ENCODE peak calls at places on chromosomes 3 and 15, in ten cellular contexts. One of them, this sample, is unnamed. For H3K27me3, the result is how much of the 10 kb centered on the place peaks cover.

GRCh38 chr3:8110966-8111798 is 390.4 kb upstream of the LMCD1 start:
- DNase-seq in sigmoid colon: no peak
- DNase-seq in lung: peak
- DNase-seq in ovary: peak
- DNase-seq in heart left ventricle: peak
- DNase-seq in NT2/D1: peak
- DNase-seq in testis: peak
- DNase-seq in Peyer's patch: no peak
- DNase-seq in brain microvascular endothelial cell: peak
- DNase-seq in prostate gland: peak
- DNase-seq in this sample: no peak

GRCh38 chr3:101567528-101568317 is 6.1 kb downstream of the TRMT10C start:
- DNase-seq in sigmoid colon: no peak
- DNase-seq in lung: no peak
- DNase-seq in ovary: no peak
- DNase-seq in heart left ventricle: no peak
- DNase-seq in NT2/D1: no peak
- DNase-seq in testis: no peak
- DNase-seq in Peyer's patch: no peak
- DNase-seq in brain microvascular endothelial cell: no peak
- DNase-seq in prostate gland: no peak
- DNase-seq in this sample: no peak

GRCh38 chr3:42850263-42850662 is 25.4 kb downstream of the CYP8B1 start:
- DNase-seq in sigmoid colon: no peak
- DNase-seq in lung: no peak
- DNase-seq in ovary: no peak
- DNase-seq in heart left ventricle: no peak
- DNase-seq in NT2/D1: no peak
- DNase-seq in testis: no peak
- DNase-seq in Peyer's patch: no peak
- DNase-seq in brain microvascular endothelial cell: no peak
- DNase-seq in prostate gland: no peak
- DNase-seq in this sample: no peak

GRCh38 chr3:31159331-31160039 is 265.0 kb upstream of the GADL1 start:
- DNase-seq in sigmoid colon: no peak
- DNase-seq in lung: no peak
- DNase-seq in ovary: no peak
- DNase-seq in heart left ventricle: no peak
- DNase-seq in NT2/D1: no peak
- DNase-seq in testis: no peak
- DNase-seq in Peyer's patch: no peak
- DNase-seq in brain microvascular endothelial cell: no peak
- DNase-seq in prostate gland: no peak
- DNase-seq in this sample: no peak

GRCh38 chr3:115381573-115381912 is 234.5 kb upstream of the ZBTB20 start:
- DNase-seq in sigmoid colon: no peak
- DNase-seq in lung: no peak
- DNase-seq in ovary: no peak
- DNase-seq in heart left ventricle: peak
- DNase-seq in NT2/D1: no peak
- DNase-seq in testis: peak
- DNase-seq in Peyer's patch: no peak
- DNase-seq in brain microvascular endothelial cell: no peak
- DNase-seq in prostate gland: no peak
- DNase-seq in this sample: no peak

GRCh38 chr15:20341901-20342605 is 199.5 kb downstream of the GOLGA6L6 start:
- DNase-seq in sigmoid colon: peak
- DNase-seq in lung: peak
- DNase-seq in ovary: peak
- DNase-seq in heart left ventricle: peak
- DNase-seq in NT2/D1: no peak
- DNase-seq in testis: no peak
- DNase-seq in Peyer's patch: peak
- DNase-seq in brain microvascular endothelial cell: peak
- DNase-seq in prostate gland: peak
- DNase-seq in this sample: no peak

GRCh38 chr15:53401503-53401902 is 358.0 kb downstream of the WDR72 start:
- DNase-seq in sigmoid colon: no peak
- DNase-seq in lung: no peak
- DNase-seq in ovary: no peak
- DNase-seq in heart left ventricle: no peak
- DNase-seq in NT2/D1: no peak
- DNase-seq in testis: no peak
- DNase-seq in Peyer's patch: no peak
- DNase-seq in brain microvascular endothelial cell: no peak
- DNase-seq in prostate gland: no peak
- DNase-seq in this sample: no peak

GRCh38 chr15:37698679-37699078 is 235.8 kb upstream of the TMCO5A start:
- DNase-seq in sigmoid colon: no peak
- DNase-seq in lung: no peak
- DNase-seq in ovary: no peak
- DNase-seq in heart left ventricle: no peak
- DNase-seq in NT2/D1: no peak
- DNase-seq in testis: no peak
- DNase-seq in Peyer's patch: no peak
- DNase-seq in brain microvascular endothelial cell: peak
- DNase-seq in prostate gland: no peak
- DNase-seq in this sample: no peak

GRCh38 chr3:9898467-9899229 is 4.0 kb upstream of the IL17RE start:
- DNase-seq in sigmoid colon: no peak
- DNase-seq in lung: no peak
- DNase-seq in ovary: no peak
- DNase-seq in heart left ventricle: no peak
- DNase-seq in NT2/D1: no peak
- DNase-seq in testis: no peak
- DNase-seq in Peyer's patch: no peak
- DNase-seq in brain microvascular endothelial cell: no peak
- DNase-seq in prostate gland: no peak
- DNase-seq in this sample: no peak

GRCh38 chr15:92787116-92787515 is 113.0 kb upstream of the CHD2 start:
- DNase-seq in sigmoid colon: no peak
- DNase-seq in lung: no peak
- DNase-seq in ovary: no peak
- DNase-seq in heart left ventricle: no peak
- DNase-seq in NT2/D1: no peak
- DNase-seq in testis: no peak
- DNase-seq in Peyer's patch: no peak
- DNase-seq in brain microvascular endothelial cell: no peak
- DNase-seq in prostate gland: no peak
- DNase-seq in this sample: no peak

GRCh38 chr3:177574232-177574856 is 377.1 kb upstream of the TBL1XR1 start:
- DNase-seq in sigmoid colon: no peak
- DNase-seq in lung: peak
- DNase-seq in ovary: no peak
- DNase-seq in heart left ventricle: peak
- DNase-seq in NT2/D1: no peak
- DNase-seq in testis: peak
- DNase-seq in Peyer's patch: no peak
- DNase-seq in brain microvascular endothelial cell: peak
- DNase-seq in prostate gland: peak
- DNase-seq in this sample: no peak

GRCh38 chr15:67079361-67079760 is 14.0 kb downstream of the SMAD3 start:
- DNase-seq in sigmoid colon: no peak
- DNase-seq in lung: no peak
- DNase-seq in ovary: no peak
- DNase-seq in heart left ventricle: no peak
- DNase-seq in NT2/D1: no peak
- DNase-seq in testis: no peak
- DNase-seq in Peyer's patch: no peak
- DNase-seq in brain microvascular endothelial cell: no peak
- DNase-seq in prostate gland: no peak
- DNase-seq in this sample: no peak

GRCh38 chr3:152682477-152682876 is 152.5 kb upstream of the P2RY1 start:
- DNase-seq in sigmoid colon: no peak
- DNase-seq in lung: no peak
- DNase-seq in ovary: no peak
- DNase-seq in heart left ventricle: no peak
- DNase-seq in NT2/D1: no peak
- DNase-seq in testis: no peak
- DNase-seq in Peyer's patch: no peak
- DNase-seq in brain microvascular endothelial cell: no peak
- DNase-seq in prostate gland: no peak
- DNase-seq in this sample: no peak
- H3K27me3 ChIP-seq in sigmoid colon: under half
- H3K27me3 ChIP-seq in lung: under half
- H3K27me3 ChIP-seq in ovary: under half
- H3K27me3 ChIP-seq in heart left ventricle: under half
- H3K27me3 ChIP-seq in NT2/D1: under half
- H3K27me3 ChIP-seq in testis: under half
- H3K27me3 ChIP-seq in Peyer's patch: under half
- H3K27me3 ChIP-seq in brain microvascular endothelial cell: under half
- H3K27me3 ChIP-seq in prostate gland: under half
- H3K27me3 ChIP-seq in this sample: under half

GRCh38 chr15:69119016-69119415 is 41.4 kb upstream of the GLCE start:
- DNase-seq in sigmoid colon: no peak
- DNase-seq in lung: no peak
- DNase-seq in ovary: no peak
- DNase-seq in heart left ventricle: no peak
- DNase-seq in NT2/D1: no peak
- DNase-seq in testis: no peak
- DNase-seq in Peyer's patch: no peak
- DNase-seq in brain microvascular endothelial cell: no peak
- DNase-seq in prostate gland: no peak
- DNase-seq in this sample: no peak

GRCh38 chr15:69116391-69116790 is 44.0 kb upstream of the GLCE start:
- DNase-seq in sigmoid colon: no peak
- DNase-seq in lung: no peak
- DNase-seq in ovary: no peak
- DNase-seq in heart left ventricle: no peak
- DNase-seq in NT2/D1: no peak
- DNase-seq in testis: no peak
- DNase-seq in Peyer's patch: no peak
- DNase-seq in brain microvascular endothelial cell: no peak
- DNase-seq in prostate gland: no peak
- DNase-seq in this sample: no peak

GRCh38 chr15:69118089-69118488 is 42.3 kb upstream of the GLCE start:
- DNase-seq in sigmoid colon: no peak
- DNase-seq in lung: no peak
- DNase-seq in ovary: no peak
- DNase-seq in heart left ventricle: no peak
- DNase-seq in NT2/D1: no peak
- DNase-seq in testis: no peak
- DNase-seq in Peyer's patch: no peak
- DNase-seq in brain microvascular endothelial cell: no peak
- DNase-seq in prostate gland: no peak
- DNase-seq in this sample: no peak

GRCh38 chr15:69119692-69120395 is 40.6 kb upstream of the GLCE start:
- DNase-seq in sigmoid colon: no peak
- DNase-seq in lung: no peak
- DNase-seq in ovary: no peak
- DNase-seq in heart left ventricle: no peak
- DNase-seq in NT2/D1: no peak
- DNase-seq in testis: peak
- DNase-seq in Peyer's patch: no peak
- DNase-seq in brain microvascular endothelial cell: no peak
- DNase-seq in prostate gland: no peak
- DNase-seq in this sample: no peak

GRCh38 chr15:69117431-69117841 is 43.0 kb upstream of the GLCE start:
- DNase-seq in sigmoid colon: no peak
- DNase-seq in lung: no peak
- DNase-seq in ovary: no peak
- DNase-seq in heart left ventricle: no peak
- DNase-seq in NT2/D1: peak
- DNase-seq in testis: no peak
- DNase-seq in Peyer's patch: no peak
- DNase-seq in brain microvascular endothelial cell: no peak
- DNase-seq in prostate gland: no peak
- DNase-seq in this sample: no peak
- H3K27me3 ChIP-seq in sigmoid colon: under half
- H3K27me3 ChIP-seq in lung: under half
- H3K27me3 ChIP-seq in ovary: under half
- H3K27me3 ChIP-seq in heart left ventricle: under half
- H3K27me3 ChIP-seq in NT2/D1: half or more
- H3K27me3 ChIP-seq in testis: under half
- H3K27me3 ChIP-seq in Peyer's patch: under half
- H3K27me3 ChIP-seq in brain microvascular endothelial cell: under half
- H3K27me3 ChIP-seq in prostate gland: under half
- H3K27me3 ChIP-seq in this sample: under half

GRCh38 chr3:73954506-73954905 is 329.8 kb upstream of the PDZRN3 start:
- DNase-seq in sigmoid colon: no peak
- DNase-seq in lung: no peak
- DNase-seq in ovary: no peak
- DNase-seq in heart left ventricle: no peak
- DNase-seq in NT2/D1: peak
- DNase-seq in testis: no peak
- DNase-seq in Peyer's patch: no peak
- DNase-seq in brain microvascular endothelial cell: no peak
- DNase-seq in prostate gland: no peak
- DNase-seq in this sample: no peak
- H3K27me3 ChIP-seq in sigmoid colon: under half
- H3K27me3 ChIP-seq in lung: under half
- H3K27me3 ChIP-seq in ovary: under half
- H3K27me3 ChIP-seq in heart left ventricle: under half
- H3K27me3 ChIP-seq in NT2/D1: under half
- H3K27me3 ChIP-seq in testis: under half
- H3K27me3 ChIP-seq in Peyer's patch: under half
- H3K27me3 ChIP-seq in brain microvascular endothelial cell: under half
- H3K27me3 ChIP-seq in prostate gland: under half
- H3K27me3 ChIP-seq in this sample: under half

GRCh38 chr3:154919226-154919625 is 160.9 kb upstream of the MME start:
- DNase-seq in sigmoid colon: no peak
- DNase-seq in lung: no peak
- DNase-seq in ovary: no peak
- DNase-seq in heart left ventricle: no peak
- DNase-seq in NT2/D1: no peak
- DNase-seq in testis: no peak
- DNase-seq in Peyer's patch: no peak
- DNase-seq in brain microvascular endothelial cell: no peak
- DNase-seq in prostate gland: no peak
- DNase-seq in this sample: no peak
- H3K27me3 ChIP-seq in sigmoid colon: under half
- H3K27me3 ChIP-seq in lung: under half
- H3K27me3 ChIP-seq in ovary: under half
- H3K27me3 ChIP-seq in heart left ventricle: under half
- H3K27me3 ChIP-seq in NT2/D1: under half
- H3K27me3 ChIP-seq in testis: under half
- H3K27me3 ChIP-seq in Peyer's patch: under half
- H3K27me3 ChIP-seq in brain microvascular endothelial cell: under half
- H3K27me3 ChIP-seq in prostate gland: under half
- H3K27me3 ChIP-seq in this sample: under half

This sample was measured in BJ.